ENCODE peak calls at places on chromosomes 11 and 22, in four cellular contexts. B is HFF-Myc, O is Caco-2, L is spleen. I is an unnamed sample.

GRCh38 chr11:5204787-5205186 is 4.3 kb upstream of the OR51V1 start:
- DNase-seq in L (no peak), O (peak; percentile 61), B (peak; percentile 31), I (peak; percentile 11)

GRCh38 chr11:122796128-122796717 is 42.1 kb upstream of the CRTAM start:
- DNase-seq in B (no peak), O (peak; percentile 72), L (peak; percentile 85), I (peak; percentile 27)

GRCh38 chr11:111123463-111124398 is 121.8 kb upstream of the POU2AF2 start:
- DNase-seq in B (no peak), O (no peak), L (no peak), I (no peak)

GRCh38 chr11:70071996-70072395 is 6.1 kb upstream of the ANO1 start:
- DNase-seq in O (no peak), B (no peak), L (no peak), I (no peak)

GRCh38 chr22:18012528-18012927 is 11.8 kb downstream of the MICAL3 start:
- DNase-seq in B (no peak), L (no peak), O (peak; percentile 20), I (no peak)

GRCh38 chr11:26801601-26802000 is 79.7 kb upstream of the SLC5A12 start:
- DNase-seq in B (peak; percentile 30), L (no peak), O (no peak), I (no peak)

GRCh38 chr22:44392446-44392921 is 79.7 kb upstream of the SHISAL1 start:
- DNase-seq in B (no peak), L (peak; percentile 51), O (no peak), I (no peak)

GRCh38 chr11:118912742-118913410 is 12.8 kb downstream of the BCL9L start:
- DNase-seq in L (peak; percentile 77), O (peak; percentile 24), B (no peak), I (peak; percentile 72)

DNA sequence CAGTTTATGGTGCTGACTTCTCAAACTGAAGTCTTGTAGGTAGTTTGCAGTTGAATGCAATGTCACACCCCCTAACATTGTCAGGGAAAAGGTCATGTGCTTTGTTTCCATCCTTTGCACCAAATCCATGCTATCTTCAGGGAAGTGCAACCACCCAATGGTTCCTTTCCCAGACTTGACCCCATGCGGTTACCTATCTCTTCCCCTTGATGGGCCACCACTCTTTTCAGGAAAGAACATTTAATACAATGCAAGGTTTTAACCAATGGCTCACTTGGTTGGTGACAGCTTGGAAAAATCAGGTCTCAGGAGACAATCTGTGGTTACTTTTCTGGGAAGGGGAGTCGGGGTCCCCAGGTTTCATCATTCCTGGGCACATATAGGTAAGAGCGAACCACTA is 2.1 kb downstream of the ABTB2 start:
- DNase-seq in L (no peak), O (no peak), B (no peak), I (no peak)
- H3K4me3 ChIP-seq in L (no peak overlapping the region), O (no peak overlapping the region), B (peak overlapping the region; percentile 70), I (no peak overlapping the region)

DNA sequence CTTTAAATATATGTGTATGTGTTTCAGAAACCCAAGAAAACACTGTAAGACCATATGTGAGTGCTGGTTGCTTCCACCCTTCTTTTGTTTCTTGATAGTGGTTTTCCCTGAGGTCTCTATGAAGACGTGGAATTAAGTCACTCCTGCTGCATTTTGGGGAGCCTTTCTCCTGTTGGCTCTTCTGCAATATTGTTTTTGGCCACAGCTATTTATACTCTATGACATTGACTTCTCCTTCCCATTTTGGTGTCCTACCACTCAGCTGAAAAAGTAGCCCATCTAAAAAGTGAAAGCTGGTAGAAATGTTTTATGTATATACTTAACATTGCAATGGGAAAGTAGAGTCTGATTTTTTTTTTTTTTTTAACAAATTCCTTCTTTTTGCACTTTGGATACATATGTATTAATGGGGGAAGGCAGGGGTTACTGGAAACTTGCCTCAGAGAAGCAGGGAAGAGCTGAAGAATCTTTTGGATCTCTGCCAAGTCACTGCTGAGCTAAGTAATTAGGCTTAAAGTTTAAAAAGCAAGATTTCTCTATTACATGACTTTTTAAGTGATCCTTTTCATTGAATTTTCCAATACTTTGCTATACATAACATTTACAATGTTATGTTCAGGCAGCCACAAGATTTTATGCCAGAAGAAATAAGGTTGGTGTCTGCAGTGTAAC is 1.8 kb downstream of the TTC17 start:
- DNase-seq in L (no peak), O (no peak), B (no peak), I (no peak)
- H3K4me3 ChIP-seq in L (no peak overlapping the region), O (peak overlapping the region; percentile 93), B (peak overlapping the region; percentile 95), I (no peak overlapping the region)

GRCh38 chr22:48636746-48637145 is 1190.9 kb downstream of the BRD1 start:
- DNase-seq in B (no peak), L (no peak), O (no peak), I (no peak)
- H3K4me3 ChIP-seq in B (no peak overlapping the region), L (no peak overlapping the region), O (no peak overlapping the region), I (no peak overlapping the region)

DNA sequence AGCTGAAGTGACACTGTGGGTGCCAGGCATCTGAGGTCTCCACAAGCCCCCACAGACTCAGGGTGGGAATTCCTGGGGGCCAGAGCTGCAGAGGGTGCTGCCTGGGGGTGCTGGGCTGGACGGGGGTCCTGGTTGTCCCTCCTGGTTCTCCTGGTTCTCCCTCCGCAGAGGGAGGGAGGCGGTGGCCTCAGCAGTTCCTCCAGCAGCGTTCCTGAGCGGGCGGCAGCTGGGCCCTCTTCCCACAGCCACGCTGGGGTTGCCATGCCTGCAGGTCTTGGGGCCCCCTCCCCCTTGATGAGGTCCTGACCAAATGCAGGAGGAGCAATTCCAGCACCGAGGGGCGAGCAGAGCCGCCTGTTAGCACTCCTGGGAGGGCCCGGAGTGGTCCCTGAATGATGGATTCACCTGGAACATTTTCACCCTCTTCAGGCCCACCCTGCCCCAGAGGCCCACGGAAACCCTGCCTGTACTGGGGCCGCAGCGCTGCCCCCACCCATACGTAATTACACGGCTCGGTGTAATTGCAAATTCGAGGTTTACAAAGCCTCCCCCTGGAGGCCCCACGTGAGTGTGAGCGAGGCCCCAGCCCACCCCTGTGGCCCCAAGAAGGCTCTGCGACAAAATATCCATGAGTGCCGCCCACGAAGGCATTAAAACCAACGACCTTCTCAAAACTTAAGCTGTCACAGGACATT is 635 bp downstream of the C11orf21 start:
- DNase-seq in L (peak; percentile 85), B (no peak), O (no peak), I (no peak)
- H3K4me3 ChIP-seq in L (peak overlapping the region; percentile 32), B (no peak overlapping the region), O (no peak overlapping the region), I (no peak overlapping the region)

DNA sequence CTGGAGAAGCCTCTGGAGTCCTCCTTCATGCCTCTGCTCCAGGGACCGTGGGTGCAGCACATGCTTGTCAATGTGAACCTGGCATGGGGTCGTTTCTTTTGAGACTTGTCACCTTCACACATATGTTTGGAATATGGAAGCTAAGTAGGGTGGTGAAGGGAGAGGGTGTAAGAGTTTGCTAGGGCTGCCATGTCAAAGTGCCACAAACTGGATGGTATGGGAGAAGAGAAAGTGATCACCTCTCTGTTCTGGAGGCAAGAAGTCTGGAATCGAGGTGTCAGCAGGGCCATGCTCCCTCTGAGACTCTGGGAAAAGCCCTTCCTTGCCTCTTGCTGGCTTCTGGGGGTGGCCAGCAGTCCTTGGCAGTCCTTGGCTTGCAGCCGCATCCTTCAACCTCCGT is 8.7 kb upstream of the TSPAN18 start:
- DNase-seq in O (no peak), L (no peak), B (no peak), I (no peak)
- H3K4me3 ChIP-seq in O (no peak overlapping the region), L (no peak overlapping the region), B (no peak overlapping the region), I (no peak overlapping the region)

GRCh38 chr11:112163875-112164521 is at the start of gene IL18:
- DNase-seq in L (peak; percentile 84), B (no peak), O (peak; percentile 87), I (peak; percentile 95)
- H3K4me3 ChIP-seq in L (no peak within 1 kb of the TSS), B (no peak within 1 kb of the TSS), O (peak within 1 kb of the TSS; percentile 26), I (no peak within 1 kb of the TSS)

GRCh38 chr11:105611414-105611813 is 1.5 kb downstream of the GRIA4 start:
- DNase-seq in O (no peak), B (no peak), L (no peak), I (no peak)

GRCh38 chr11:105613183-105613582 is 3.3 kb downstream of the GRIA4 start:
- DNase-seq in O (no peak), L (no peak), B (no peak), I (no peak)

GRCh38 chr11:105610796-105611361 is 1.0 kb downstream of the GRIA4 start:
- DNase-seq in B (no peak), L (no peak), O (no peak), I (no peak)

GRCh38 chr11:105611837-105612480 is 2.1 kb downstream of the GRIA4 start:
- DNase-seq in L (no peak), B (no peak), O (no peak), I (peak; percentile 11)

GRCh38 chr11:105612766-105613165 is 2.9 kb downstream of the GRIA4 start:
- DNase-seq in O (no peak), L (no peak), B (no peak), I (no peak)
- H3K4me3 ChIP-seq in O (no peak overlapping the region), L (no peak overlapping the region), B (no peak overlapping the region), I (no peak overlapping the region)

I was measured in small intestine.